ENCODE peak calls at places on chromosomes 6 and 20, in seven cellular contexts. R is activated naive CD8-positive, alpha-beta T cell treated with anti-CD3 and anti-CD28 coated beads, Interleukin-2, amount 50 U/mL, for 16 hours; L is activated T-cell treated with anti-CD3 and anti-CD28 coated beads for 4 hours; S is lung; K is naive thymus-derived CD8-positive, alpha-beta T cell; O is HCT116; H is activated CD4-positive, alpha-beta T cell treated with anti-CD3 and anti-CD28 coated beads, Interleukin-2, amount 50 U/mL, for 1 hour. I is an unnamed sample.

GRCh38 chr6:21402368-21402767 is 191.2 kb upstream of the SOX4 start:
- DNase-seq in R (no peak), L (no peak), S (no peak), K (no peak), O (no peak), H (no peak), I (peak)

GRCh38 chr6:6556738-6557503 is 31.6 kb upstream of the LY86 start:
- DNase-seq in R (no peak), L (peak), S (no peak), K (peak), O (peak), H (peak), I (peak)

GRCh38 chr20:61436674-61437279 is 184.7 kb downstream of the CDH4 start:
- DNase-seq in R (no peak), L (no peak), S (no peak), K (no peak), O (no peak), H (no peak), I (no peak)

GRCh38 chr6:5135783-5136376 is 50.7 kb downstream of the PPP1R3G start:
- DNase-seq in R (no peak), L (peak), S (no peak), K (peak), O (peak), H (peak), I (peak)

GRCh38 chr20:21003902-21004301 is 102.3 kb downstream of the LINC00237 start:
- DNase-seq in R (no peak), L (no peak), S (no peak), K (no peak), O (no peak), H (no peak), I (no peak)

GRCh38 chr6:797479-798077 is 104.6 kb upstream of the EXOC2 start:
- DNase-seq in R (no peak), L (peak), S (peak), K (no peak), O (peak), H (peak), I (peak)

GRCh38 chr6:119333707-119334295 is 15.8 kb downstream of the MAN1A1 start:
- DNase-seq in R (no peak), L (no peak), S (no peak), K (no peak), O (no peak), H (no peak), I (no peak)

GRCh38 chr6:136923116-136923953 is 1.2 kb downstream of the SLC35D3 start:
- DNase-seq in R (no peak), L (no peak), S (no peak), K (peak), O (no peak), H (no peak), I (no peak)

GRCh38 chr6:170368544-170368943 is 62.0 kb downstream of the FAM120B start:
- DNase-seq in R (no peak), L (no peak), S (no peak), K (no peak), O (no peak), H (no peak), I (no peak)

I was measured in stimulated activated CD4-positive, alpha-beta T cell treated with anti-CD3 and anti-CD28 coated beads, Interleukin-2, amount 100 ng/mL, for 48 hours.